ENCODE peak calls at places on chromosomes 12 and 14, in seven cellular contexts. R is fibroblast of lung, W is GM13977, Q is endothelial cell, P is pancreas, S is cardiac muscle cell, H is heart left ventricle. G is an unnamed sample.

GRCh38 chr12:25929096-25929637 is 29.3 kb upstream of the RASSF8 start:
- DNase-seq in R (peak), W (no peak), Q (no peak), P (no peak), S (no peak), H (no peak), G (no peak)

GRCh38 chr12:50251619-50252300 is 31.6 kb downstream of the LIMA1 start:
- DNase-seq in R (peak), W (no peak), Q (no peak), P (no peak), S (no peak), H (no peak), G (no peak)

GRCh38 chr14:101290681-101291080 is 270.6 kb upstream of the DIO3 start:
- DNase-seq in R (no peak), W (no peak), Q (no peak), P (no peak), S (no peak), H (no peak), G (no peak)

GRCh38 chr14:64812412-64812811 is 67.3 kb downstream of the SPTB start:
- DNase-seq in R (no peak), W (no peak), Q (no peak), P (peak), S (peak), H (no peak), G (no peak)

GRCh38 chr12:62328296-62328921 is 68.2 kb downstream of the USP15 start:
- DNase-seq in R (no peak), W (no peak), Q (no peak), P (no peak), S (no peak), H (no peak), G (no peak)

GRCh38 chr12:54277823-54278276 is 2.1 kb downstream of the CBX5 start:
- DNase-seq in R (peak), W (no peak), Q (no peak), P (no peak), S (no peak), H (no peak), G (no peak)

GRCh38 chr12:18811268-18811667 is 73.3 kb downstream of the CAPZA3 start:
- DNase-seq in R (no peak), W (no peak), Q (no peak), P (no peak), S (no peak), H (no peak), G (no peak)

GRCh38 chr12:2391740-2392341 is 339.1 kb downstream of the CACNA1C start:
- DNase-seq in R (no peak), W (no peak), Q (no peak), P (no peak), S (no peak), H (no peak), G (no peak)

GRCh38 chr14:105581551-105582341 is 55.4 kb downstream of the TMEM121 start:
- DNase-seq in R (no peak), W (peak), Q (no peak), P (no peak), S (no peak), H (peak), G (peak)

GRCh38 chr12:104288635-104289258 is 14.8 kb upstream of the EID3 start:
- DNase-seq in R (peak), W (peak), Q (peak), P (peak), S (peak), H (peak), G (no peak)

GRCh38 chr14:90924618-90925345 is 108.6 kb upstream of the TTC7B start:
- DNase-seq in R (no peak), W (no peak), Q (no peak), P (no peak), S (no peak), H (no peak), G (no peak)

GRCh38 chr12:69639400-69640016 is 28.8 kb upstream of the LRRC10 start:
- DNase-seq in R (peak), W (peak), Q (peak), P (peak), S (peak), H (peak), G (no peak)

GRCh38 chr14:71354801-71355200 is 447.5 kb downstream of the PCNX1 start:
- DNase-seq in R (peak), W (no peak), Q (no peak), P (no peak), S (peak), H (no peak), G (no peak)

GRCh38 chr14:59422069-59422881 is 42.9 kb downstream of the GPR135 start:
- DNase-seq in R (no peak), W (no peak), Q (no peak), P (no peak), S (peak), H (no peak), G (no peak)

GRCh38 chr12:133202493-133203343 is 21.4 kb downstream of the ZNF268 start:
- DNase-seq in R (peak), W (no peak), Q (no peak), P (no peak), S (no peak), H (no peak), G (no peak)

GRCh38 chr12:88579572-88579940 is 715 bp downstream of the KITLG start:
- DNase-seq in R (peak), W (peak), Q (peak), P (peak), S (peak), H (peak), G (no peak)

GRCh38 chr12:52041695-52042123 is 9.5 kb upstream of the NR4A1 start:
- DNase-seq in R (no peak), W (peak), Q (no peak), P (peak), S (peak), H (peak), G (no peak)
- TF ChIP-seq CTCF in R (no peak), W (peak), Q (no peak), P (no peak), S (no peak), H (peak), G (no peak)

GRCh38 chr14:96357216-96357615 is 5.9 kb downstream of the ATG2B start:
- DNase-seq in R (no peak), W (no peak), Q (no peak), P (no peak), S (no peak), H (no peak), G (no peak)
- TF ChIP-seq CTCF in R (no peak), W (no peak), Q (no peak), P (no peak), S (no peak), H (no peak), G (peak)

DNA sequence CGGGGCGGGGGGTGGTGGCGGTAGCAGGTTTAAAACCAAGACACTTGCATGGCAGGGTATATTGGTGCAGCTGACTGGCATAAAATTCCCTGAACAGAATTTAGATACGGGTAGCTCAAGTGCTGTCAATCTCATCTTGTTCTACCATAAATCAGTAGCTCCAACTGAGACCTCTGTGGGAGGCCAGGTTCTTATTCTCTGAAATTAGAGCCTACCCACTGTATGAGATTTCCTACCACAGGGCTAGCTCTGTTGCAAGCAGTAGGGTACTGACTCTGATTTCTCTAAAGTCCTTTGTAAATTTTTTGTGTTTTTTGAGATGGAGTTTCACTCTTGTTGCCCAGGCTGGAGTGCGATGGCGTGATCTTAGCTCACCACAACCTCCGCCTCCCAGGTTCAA is 3.3 kb upstream of the RPLP0 start:
- DNase-seq in R (no peak), W (no peak), Q (no peak), P (no peak), S (no peak), H (no peak), G (no peak)
- TF ChIP-seq CTCF in R (no peak), W (no peak), Q (no peak), P (no peak), S (no peak), H (no peak), G (no peak)

GRCh38 chr14:104226421-104227385 is 88.3 kb downstream of the KIF26A start:
- DNase-seq in R (no peak), W (no peak), Q (no peak), P (peak), S (no peak), H (peak), G (peak)

GRCh38 chr14:104222396-104223036 is 84.1 kb downstream of the KIF26A start:
- DNase-seq in R (no peak), W (no peak), Q (no peak), P (peak), S (no peak), H (peak), G (peak)

GRCh38 chr14:104223810-104224515 is 85.6 kb downstream of the KIF26A start:
- DNase-seq in R (no peak), W (no peak), Q (no peak), P (no peak), S (no peak), H (peak), G (peak)

GRCh38 chr14:104223101-104223809 is 84.9 kb downstream of the KIF26A start:
- DNase-seq in R (no peak), W (no peak), Q (peak), P (peak), S (peak), H (peak), G (peak)

GRCh38 chr14:104224516-104225281 is 86.3 kb downstream of the KIF26A start:
- DNase-seq in R (no peak), W (peak), Q (peak), P (peak), S (peak), H (peak), G (peak)
- TF ChIP-seq CTCF in R (no peak), W (peak), Q (peak), P (peak), S (peak), H (peak), G (peak)

GRCh38 chr12:119016715-119017114 is 35.4 kb downstream of the SRRM4 start:
- DNase-seq in R (no peak), W (no peak), Q (no peak), P (no peak), S (no peak), H (no peak), G (no peak)

GRCh38 chr12:119025786-119026185 is 44.4 kb downstream of the SRRM4 start:
- DNase-seq in R (no peak), W (no peak), Q (no peak), P (no peak), S (no peak), H (no peak), G (no peak)

GRCh38 chr12:119024226-119024810 is 43.0 kb downstream of the SRRM4 start:
- DNase-seq in R (no peak), W (no peak), Q (no peak), P (no peak), S (no peak), H (no peak), G (no peak)

DNA sequence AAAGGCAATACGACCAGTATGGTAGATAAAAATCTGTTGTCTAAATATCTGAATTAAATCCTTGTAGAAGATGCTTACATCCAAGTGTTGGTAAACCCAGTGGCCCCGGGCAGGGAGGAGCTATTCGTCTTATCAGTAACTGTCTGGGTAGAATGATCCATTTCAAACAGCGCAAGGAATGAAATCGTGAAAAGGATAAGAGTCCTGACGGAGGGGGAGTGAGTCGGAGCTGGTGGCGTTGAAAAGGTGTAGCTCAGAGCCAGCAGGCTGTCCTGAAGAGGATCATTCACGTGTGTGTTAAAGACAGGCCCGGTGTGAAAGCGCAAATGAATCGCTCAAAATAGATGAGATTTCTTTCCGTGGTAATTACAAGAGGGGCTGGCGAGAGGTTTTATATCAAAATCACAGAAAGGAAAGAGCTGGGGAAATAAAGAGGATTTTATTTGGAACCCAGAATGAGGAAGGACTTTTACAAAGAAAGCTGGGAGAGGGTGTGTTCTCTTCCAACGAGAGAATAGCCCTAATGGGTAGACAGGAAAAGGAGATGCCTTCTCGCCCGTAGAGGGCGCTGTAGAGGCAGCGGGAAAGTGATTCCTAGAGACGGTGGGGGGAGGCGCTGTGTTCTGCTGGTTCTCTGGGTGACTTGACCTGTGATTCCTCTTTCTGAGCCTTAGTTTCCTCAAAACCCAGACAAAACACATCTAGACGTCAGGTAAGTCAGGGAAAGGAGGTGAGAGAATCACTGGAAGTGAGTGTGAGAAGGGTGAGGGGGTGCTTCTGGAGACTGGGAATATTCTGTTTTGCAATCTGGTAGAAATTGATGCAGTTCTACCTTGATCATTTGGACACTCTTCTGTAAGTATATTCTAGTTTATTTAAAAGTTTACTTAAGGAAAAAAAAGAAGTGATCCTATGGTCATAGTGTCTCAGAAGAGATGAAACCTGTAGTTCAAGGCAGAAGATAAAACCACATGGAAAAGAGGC is 39.3 kb downstream of the SRRM4 start:
- DNase-seq in R (no peak), W (peak), Q (peak), P (peak), S (peak), H (no peak), G (no peak)
- TF ChIP-seq CTCF in R (no peak), W (peak), Q (peak), P (peak), S (no peak), H (peak), G (no peak)

GRCh38 chr14:77040309-77040994 is 11.9 kb upstream of the IRF2BPL start:
- DNase-seq in R (peak), W (no peak), Q (peak), P (peak), S (peak), H (peak), G (no peak)
- TF ChIP-seq CTCF in R (no peak), W (no peak), Q (no peak), P (no peak), S (no peak), H (no peak), G (no peak)

G was measured in chondrocyte.